ENCODE peak calls at places on chromosomes 6 and 20, in four cellular contexts. I, C, L and B are unnamed samples.

GRCh38 chr6:160768101-160768500 is 66.1 kb downstream of the PLG start:
- DNase-seq in I (no peak), C (no peak), L (no peak), B (no peak)

GRCh38 chr20:38168791-38169589 is 3.9 kb upstream of the TGM2 start:
- DNase-seq in I (no peak), C (no peak), L (no peak), B (no peak)

GRCh38 chr6:90663873-90664272 is 77.0 kb upstream of the MAP3K7 start:
- DNase-seq in I (no peak), C (no peak), L (no peak), B (no peak)

GRCh38 chr6:167510648-167511047 is 185.8 kb downstream of the TTLL2 start:
- DNase-seq in I (no peak), C (no peak), L (no peak), B (no peak)

GRCh38 chr6:131945971-131946370 is 5.2 kb downstream of the CCN2 start:
- DNase-seq in I (no peak), C (no peak), L (no peak), B (no peak)

GRCh38 chr6:124901105-124901504 is 61.1 kb upstream of the RNF217 start:
- DNase-seq in I (no peak), C (peak), L (no peak), B (no peak)

GRCh38 chr6:17867880-17868279 is 119.6 kb downstream of the KIF13A start:
- DNase-seq in I (no peak), C (peak), L (no peak), B (no peak)

GRCh38 chr6:20366082-20366834 is 35.4 kb upstream of the E2F3 start:
- DNase-seq in I (peak), C (no peak), L (no peak), B (no peak)

GRCh38 chr6:32195902-32196681 is 3.6 kb upstream of the GPSM3 start:
- DNase-seq in I (no peak), C (peak), L (peak), B (peak)

GRCh38 chr6:113178349-113178748 is 678.8 kb upstream of the MARCKS start:
- DNase-seq in I (no peak), C (peak), L (no peak), B (no peak)

GRCh38 chr6:99064769-99065168 is 117.0 kb upstream of the FBXL4 start:
- DNase-seq in I (no peak), C (no peak), L (no peak), B (no peak)

GRCh38 chr6:166637806-166638458 is 10.9 kb upstream of the RPS6KA2 start:
- DNase-seq in I (no peak), C (peak), L (no peak), B (no peak)

GRCh38 chr20:56956536-56956935 is 309.9 kb downstream of the BMP7 start:
- DNase-seq in I (no peak), C (no peak), L (no peak), B (no peak)

GRCh38 chr20:43914697-43915208 is at the start of gene TOX2:
- DNase-seq in I (peak), C (no peak), L (no peak), B (no peak)

GRCh38 chr20:47360207-47360488 is 3.6 kb upstream of the ZMYND8 start:
- DNase-seq in I (no peak), C (peak), L (no peak), B (no peak)

GRCh38 chr6:118249680-118250079 is 298.4 kb upstream of the PLN start:
- DNase-seq in I (no peak), C (no peak), L (no peak), B (no peak)

GRCh38 chr6:394641-395289 is 3.2 kb downstream of the IRF4 start:
- DNase-seq in I (no peak), C (no peak), L (no peak), B (no peak)

GRCh38 chr6:39143238-39143930 is 28.4 kb upstream of the SAYSD1 start:
- DNase-seq in I (no peak), C (no peak), L (no peak), B (no peak)

GRCh38 chr6:35177139-35177538 is 36.0 kb upstream of the TCP11 start:
- DNase-seq in I (no peak), C (no peak), L (no peak), B (no peak)

GRCh38 chr6:169702640-169703246 is 817 bp downstream of the C6orf120 start:
- DNase-seq in I (peak), C (no peak), L (peak), B (no peak)